ENCODE peak calls at places on chromosomes 4 and X, in seven cellular contexts. Q is T-helper 2 cell; T is HS-27A; V is stimulated activated CD4-positive, alpha-beta T cell treated with anti-CD3 and anti-CD28 coated beads, TNF-alpha, amount 100 ng/mL, for 1 hour; E is endothelial cell; L is activated CD4-positive, CD25-positive, alpha-beta regulatory T cell treated with anti-CD3 and anti-CD28 coated beads, Interleukin-2, amount 50 U/mL, for 72 hours; N is Karpas-422. X is an unnamed sample.

GRCh38 chrX:1802912-1803311 is 188.1 kb downstream of the ASMT start:
- DNase-seq in E (no peak), T (no peak), L (no peak), V (no peak), N (no peak), Q (no peak), X (no peak)

GRCh38 chr4:3010998-3011397 is 47.6 kb downstream of the GRK4 start:
- DNase-seq in N (no peak), L (no peak), T (no peak), Q (no peak), V (no peak), E (no peak), X (no peak)

GRCh38 chr4:38765391-38765790 is 17.4 kb downstream of the TLR10 start:
- DNase-seq in V (no peak), N (no peak), T (no peak), Q (no peak), E (no peak), L (no peak), X (no peak)

GRCh38 chr4:9812530-9813340 is 31.3 kb downstream of the DRD5 start:
- DNase-seq in Q (peak; percentile 70), L (no peak), T (no peak), E (no peak), N (no peak), V (no peak), X (no peak)

GRCh38 chr4:125801373-125801772 is 486.6 kb downstream of the FAT4 start:
- DNase-seq in L (no peak), T (no peak), N (no peak), Q (no peak), V (no peak), E (no peak), X (no peak)

GRCh38 chr4:101191302-101192098 is 155.8 kb downstream of the PPP3CA start:
- DNase-seq in T (no peak), Q (no peak), N (no peak), E (peak; percentile 26), L (no peak), V (no peak), X (no peak)

GRCh38 chrX:109511113-109511512 is 25.5 kb upstream of the NXT2 start:
- DNase-seq in Q (no peak), E (no peak), L (no peak), V (no peak), T (no peak), N (no peak), X (no peak)

GRCh38 chrX:110267874-110268273 is 50.0 kb downstream of the AMMECR1 start:
- DNase-seq in T (no peak), Q (peak; percentile 37), V (no peak), N (no peak), E (no peak), L (no peak), X (no peak)

GRCh38 chrX:153854702-153855101 is 24.4 kb upstream of the PDZD4 start:
- DNase-seq in T (no peak), N (no peak), L (no peak), E (no peak), V (no peak), Q (no peak), X (no peak)

GRCh38 chr4:164252286-164252685 is 501.6 kb upstream of the SMIM31 start:
- DNase-seq in E (no peak), L (no peak), N (no peak), V (no peak), Q (no peak), T (no peak), X (no peak)

GRCh38 chr4:167578906-167579305 is 344.6 kb upstream of the SPOCK3 start:
- DNase-seq in Q (no peak), E (no peak), T (no peak), L (no peak), N (no peak), V (no peak), X (peak; percentile 2)

GRCh38 chrX:103310592-103311400 is at the start of gene BEX2:
- DNase-seq in T (no peak), E (peak; percentile 76), N (peak; percentile 87), L (peak; percentile 82), V (peak; percentile 67), Q (peak; percentile 88), X (peak; percentile 69)

GRCh38 chr4:85823295-85823694 is 348.3 kb downstream of the ARHGAP24 start:
- DNase-seq in Q (no peak), V (no peak), E (no peak), N (no peak), L (no peak), T (no peak), X (no peak)

GRCh38 chr4:139794158-139794954 is 128.7 kb downstream of the MGST2 start:
- DNase-seq in L (no peak), V (no peak), T (no peak), E (no peak), Q (no peak), N (no peak), X (no peak)

GRCh38 chr4:145531193-145531592 is 49.5 kb downstream of the SMAD1 start:
- DNase-seq in T (no peak), Q (no peak), L (no peak), V (no peak), N (no peak), E (no peak), X (no peak)

GRCh38 chrX:65098851-65099250 is 122.6 kb upstream of the ZC4H2 start:
- DNase-seq in T (no peak), L (no peak), V (no peak), E (no peak), N (no peak), Q (no peak), X (no peak)

GRCh38 chrX:40005290-40006011 is 92.3 kb downstream of the BCOR start:
- DNase-seq in N (no peak), V (no peak), L (no peak), E (no peak), T (no peak), Q (no peak), X (no peak)

GRCh38 chr4:52911684-52912294 is 49.7 kb downstream of the RASL11B start:
- DNase-seq in T (peak; percentile 35), E (peak; percentile 84), L (peak; percentile 68), V (peak; percentile 13), N (peak; percentile 89), Q (peak; percentile 64), X (peak; percentile 74)

GRCh38 chr4:101186558-101187184 is 160.7 kb downstream of the PPP3CA start:
- DNase-seq in Q (peak; percentile 29), N (no peak), V (no peak), E (no peak), T (no peak), L (no peak), X (no peak)

GRCh38 chr4:129358571-129358970 is 262.6 kb downstream of the C4orf33 start:
- DNase-seq in N (no peak), V (no peak), T (no peak), Q (no peak), L (no peak), E (no peak), X (no peak)

GRCh38 chrX:1488745-1489144 is 36.0 kb upstream of the ASMTL start:
- DNase-seq in L (no peak), E (no peak), T (no peak), V (no peak), Q (no peak), N (no peak), X (no peak)

GRCh38 chrX:106286053-106286650 is 118.0 kb downstream of the PWWP3B start:
- DNase-seq in Q (no peak), E (no peak), N (no peak), T (no peak), L (no peak), V (no peak), X (no peak)

GRCh38 chr4:164997324-164997723 is 19.9 kb upstream of the TRIM61 start:
- DNase-seq in Q (no peak), T (peak; percentile 7), V (no peak), L (no peak), N (peak; percentile 81), E (no peak), X (peak; percentile 81)

GRCh38 chr4:47744253-47744652 is 93.6 kb downstream of the CORIN start:
- DNase-seq in T (no peak), N (no peak), V (no peak), L (no peak), Q (no peak), E (no peak), X (no peak)

GRCh38 chr4:138736362-138736761 is 279.2 kb upstream of the NOCT start:
- DNase-seq in L (no peak), V (no peak), T (peak; percentile 7), E (no peak), Q (no peak), N (no peak), X (no peak)

GRCh38 chrX:47380268-47380667 is 9.9 kb downstream of the ZNF157 start:
- DNase-seq in T (no peak), L (peak; percentile 41), Q (peak; percentile 78), E (no peak), N (no peak), V (peak; percentile 37), X (no peak)

GRCh38 chr4:150828159-150828558 is 186.9 kb downstream of the LRBA start:
- DNase-seq in N (peak; percentile 66), V (peak; percentile 5), L (peak; percentile 36), T (no peak), Q (peak; percentile 96), E (no peak), X (no peak)

GRCh38 chrX:129125515-129125914 is 397.8 kb downstream of the SMARCA1 start:
- DNase-seq in T (no peak), L (no peak), E (no peak), N (no peak), V (no peak), Q (no peak), X (no peak)

GRCh38 chrX:78092296-78092695 is 11.8 kb upstream of the PGK1 start:
- DNase-seq in V (no peak), N (peak; percentile 44), L (no peak), Q (peak; percentile 35), E (peak; percentile 40), T (no peak), X (peak; percentile 48)

GRCh38 chr4:169142390-169142789 is 128.4 kb downstream of the SH3RF1 start:
- DNase-seq in L (no peak), V (no peak), E (no peak), Q (no peak), T (no peak), N (no peak), X (no peak)

X was measured in erythroblast.